ENCODE peak calls at places on chromosomes 7 and 10, in ten cellular contexts. L is NCI-H187; S is H4; O is NAMALWA; Z is AG10803; K is activated CD8-positive, alpha-beta memory T cell treated with anti-CD3 and anti-CD28 coated beads for 4 hours; I is left ventricle myocardium superior; H is right cardiac atrium; Q is epithelial cell of esophagus; A is T47D. E is an unnamed sample.

GRCh38 chr10:116742367-116743265 is at the start of gene HSPA12A:
- DNase-seq in L (peak), S (peak), O (no peak), Z (peak), K (no peak), I (peak), H (peak), Q (peak), A (peak), E (peak)

GRCh38 chr10:113228570-113228969 is 278.5 kb downstream of the TCF7L2 start:
- DNase-seq in L (no peak), S (peak), O (no peak), Z (peak), K (no peak), I (no peak), H (no peak), Q (no peak), A (no peak), E (peak)

GRCh38 chr7:139915864-139916716 is 87.0 kb downstream of the TBXAS1 start:
- DNase-seq in L (no peak), S (peak), O (peak), Z (peak), K (peak), I (peak), H (no peak), Q (peak), A (no peak), E (peak)

GRCh38 chr10:28411648-28412047 is 108.8 kb upstream of the MPP7 start:
- DNase-seq in L (no peak), S (no peak), O (no peak), Z (no peak), K (no peak), I (no peak), H (no peak), Q (peak), A (no peak), E (peak)

GRCh38 chr10:70934701-70935100 is 46.3 kb upstream of the PCBD1 start:
- DNase-seq in L (no peak), S (no peak), O (no peak), Z (no peak), K (no peak), I (no peak), H (peak), Q (no peak), A (no peak), E (no peak)

GRCh38 chr7:2962860-2963259 is 80.8 kb downstream of the CARD11 start:
- DNase-seq in L (no peak), S (no peak), O (no peak), Z (no peak), K (no peak), I (no peak), H (no peak), Q (peak), A (no peak), E (no peak)

GRCh38 chr7:86574006-86574405 is 69.7 kb upstream of the GRM3 start:
- DNase-seq in L (no peak), S (peak), O (no peak), Z (no peak), K (no peak), I (no peak), H (no peak), Q (no peak), A (no peak), E (no peak)

GRCh38 chr10:131694963-131695813 is 205.6 kb upstream of the PPP2R2D start:
- DNase-seq in L (no peak), S (no peak), O (no peak), Z (no peak), K (no peak), I (no peak), H (no peak), Q (no peak), A (no peak), E (no peak)

GRCh38 chr10:88270871-88271713 is 312.0 kb downstream of the RNLS start:
- DNase-seq in L (peak), S (no peak), O (peak), Z (peak), K (no peak), I (peak), H (no peak), Q (peak), A (no peak), E (peak)

GRCh38 chr10:121500591-121501341 is 97.5 kb downstream of the FGFR2 start:
- DNase-seq in L (no peak), S (no peak), O (no peak), Z (no peak), K (no peak), I (no peak), H (no peak), Q (no peak), A (no peak), E (no peak)

GRCh38 chr7:44982535-44982923 is 3.7 kb upstream of the MYO1G start:
- DNase-seq in L (no peak), S (no peak), O (peak), Z (no peak), K (no peak), I (no peak), H (no peak), Q (no peak), A (no peak), E (no peak)

GRCh38 chr7:21939136-21939857 is 6.4 kb downstream of the CDCA7L start:
- DNase-seq in L (no peak), S (no peak), O (no peak), Z (peak), K (no peak), I (no peak), H (no peak), Q (peak), A (no peak), E (peak)

GRCh38 chr10:101535949-101536348 is 52.1 kb downstream of the POLL start:
- DNase-seq in L (no peak), S (no peak), O (no peak), Z (no peak), K (no peak), I (no peak), H (no peak), Q (no peak), A (no peak), E (no peak)

GRCh38 chr10:117553171-117553814 is 10.7 kb downstream of the EMX2 start:
- DNase-seq in L (no peak), S (no peak), O (no peak), Z (peak), K (no peak), I (no peak), H (no peak), Q (no peak), A (no peak), E (no peak)

GRCh38 chr7:27122075-27122910 is 8.3 kb downstream of the HOXA4 start:
- DNase-seq in L (no peak), S (no peak), O (no peak), Z (no peak), K (no peak), I (no peak), H (no peak), Q (no peak), A (no peak), E (peak)

GRCh38 chr7:51665045-51665785 is 348.6 kb upstream of the COBL start:
- DNase-seq in L (no peak), S (no peak), O (no peak), Z (no peak), K (no peak), I (no peak), H (no peak), Q (no peak), A (no peak), E (peak)

GRCh38 chr7:49346200-49346899 is 422.0 kb downstream of the CDC14C start:
- DNase-seq in L (no peak), S (no peak), O (no peak), Z (no peak), K (no peak), I (no peak), H (no peak), Q (no peak), A (no peak), E (no peak)

GRCh38 chr7:24894670-24895221 is 85.2 kb downstream of the OSBPL3 start:
- DNase-seq in L (no peak), S (no peak), O (no peak), Z (no peak), K (no peak), I (no peak), H (peak), Q (no peak), A (no peak), E (peak)

GRCh38 chr7:35263396-35263795 is 9.5 kb upstream of the TBX20 start:
- DNase-seq in L (no peak), S (no peak), O (no peak), Z (no peak), K (no peak), I (peak), H (peak), Q (no peak), A (no peak), E (no peak)

GRCh38 chr7:141071855-141072547 is 1.9 kb upstream of the TMEM178B start:
- DNase-seq in L (no peak), S (no peak), O (no peak), Z (no peak), K (no peak), I (no peak), H (no peak), Q (no peak), A (no peak), E (no peak)

GRCh38 chr7:66958708-66959350 is 36.6 kb downstream of the SBDS start:
- DNase-seq in L (no peak), S (no peak), O (no peak), Z (no peak), K (no peak), I (no peak), H (no peak), Q (no peak), A (no peak), E (no peak)

GRCh38 chr10:66931949-66932343 is 6.1 kb downstream of the LRRTM3 start:
- DNase-seq in L (no peak), S (no peak), O (no peak), Z (no peak), K (no peak), I (no peak), H (no peak), Q (no peak), A (no peak), E (no peak)

GRCh38 chr10:49781247-49781646 is 19.1 kb upstream of the OGDHL start:
- DNase-seq in L (no peak), S (no peak), O (no peak), Z (peak), K (no peak), I (no peak), H (no peak), Q (no peak), A (no peak), E (peak)

GRCh38 chr7:46355331-46355730 is 434.3 kb upstream of the IGFBP3 start:
- DNase-seq in L (no peak), S (no peak), O (no peak), Z (no peak), K (no peak), I (no peak), H (no peak), Q (no peak), A (no peak), E (peak)

GRCh38 chr10:62912086-62912485 is 95.9 kb upstream of the EGR2 start:
- DNase-seq in L (no peak), S (no peak), O (peak), Z (no peak), K (no peak), I (no peak), H (no peak), Q (no peak), A (no peak), E (no peak)

GRCh38 chr7:22137026-22137425 is 191.3 kb upstream of the CDCA7L start:
- DNase-seq in L (no peak), S (no peak), O (no peak), Z (peak), K (no peak), I (no peak), H (no peak), Q (no peak), A (no peak), E (no peak)

GRCh38 chr10:118531105-118531851 is 64.2 kb downstream of the PRLHR start:
- DNase-seq in L (no peak), S (no peak), O (no peak), Z (peak), K (no peak), I (no peak), H (peak), Q (no peak), A (no peak), E (no peak)

GRCh38 chr10:53754851-53755250 is 982.3 kb upstream of the MBL2 start:
- DNase-seq in L (no peak), S (no peak), O (no peak), Z (no peak), K (no peak), I (no peak), H (no peak), Q (no peak), A (no peak), E (no peak)

GRCh38 chr7:155190608-155191536 is 106.8 kb upstream of the INSIG1 start:
- DNase-seq in L (no peak), S (no peak), O (peak), Z (no peak), K (no peak), I (peak), H (peak), Q (peak), A (peak), E (peak)

GRCh38 chr7:108808556-108808955 is 238.9 kb downstream of the DNAJB9 start:
- DNase-seq in L (no peak), S (no peak), O (no peak), Z (no peak), K (no peak), I (no peak), H (no peak), Q (no peak), A (no peak), E (no peak)

GRCh38 chr10:75956624-75957023 is 525.2 kb downstream of the LRMDA start:
- DNase-seq in L (no peak), S (peak), O (peak), Z (no peak), K (no peak), I (no peak), H (no peak), Q (peak), A (no peak), E (peak)

GRCh38 chr10:130744631-130745030 is 566.9 kb downstream of the TCERG1L start:
- DNase-seq in L (no peak), S (no peak), O (no peak), Z (no peak), K (no peak), I (no peak), H (no peak), Q (no peak), A (no peak), E (no peak)

GRCh38 chr10:97618285-97618684 is 15.0 kb downstream of the MORN4 start:
- DNase-seq in L (no peak), S (no peak), O (no peak), Z (no peak), K (no peak), I (no peak), H (no peak), Q (no peak), A (no peak), E (no peak)

GRCh38 chr10:96271017-96271815 is at the start of gene BLNK:
- DNase-seq in L (no peak), S (peak), O (peak), Z (peak), K (no peak), I (peak), H (peak), Q (peak), A (peak), E (peak)

GRCh38 chr7:69934475-69934903 is 336.2 kb downstream of the AUTS2 start:
- DNase-seq in L (peak), S (no peak), O (no peak), Z (no peak), K (no peak), I (no peak), H (no peak), Q (no peak), A (no peak), E (no peak)

GRCh38 chr7:141369422-141369821 is 181.8 kb upstream of the AGK start:
- DNase-seq in L (no peak), S (peak), O (no peak), Z (no peak), K (no peak), I (peak), H (peak), Q (no peak), A (no peak), E (no peak)

E was measured in MCF 10A.